ENCODE peak calls at places on chromosomes 2 and 18, in eight cellular contexts. S, W, D, E, M, X, T and A are unnamed samples.

GRCh38 chr18:51660316-51660715 is 462.8 kb upstream of the MEX3C start:
- DNase-seq in S (no peak), W (no peak), D (no peak), E (no peak), M (no peak), X (no peak), T (no peak), A (no peak)

GRCh38 chr2:181309576-181309975 is 147.6 kb upstream of the ITGA4 start:
- DNase-seq in S (no peak), W (no peak), D (no peak), E (no peak), M (no peak), X (no peak), T (no peak), A (no peak)

GRCh38 chr2:65991864-65992554 is 442.9 kb upstream of the MEIS1 start:
- DNase-seq in S (no peak), W (no peak), D (no peak), E (no peak), M (no peak), X (no peak), T (peak), A (no peak)

GRCh38 chr2:133489641-133490411 is 78.4 kb downstream of the NCKAP5 start:
- DNase-seq in S (no peak), W (no peak), D (peak), E (peak), M (no peak), X (no peak), T (peak), A (no peak)

GRCh38 chr2:225894240-225894980 is 494.9 kb downstream of the NYAP2 start:
- DNase-seq in S (peak), W (no peak), D (peak), E (no peak), M (no peak), X (peak), T (no peak), A (peak)

GRCh38 chr2:71524476-71524875 is 71.1 kb downstream of the DYSF start:
- DNase-seq in S (no peak), W (no peak), D (no peak), E (no peak), M (no peak), X (no peak), T (no peak), A (no peak)

GRCh38 chr18:57432765-57433400 is 2.3 kb upstream of the ONECUT2 start:
- DNase-seq in S (no peak), W (no peak), D (no peak), E (no peak), M (no peak), X (no peak), T (no peak), A (no peak)

GRCh38 chr2:132740081-132740480 is 70.1 kb upstream of the LYPD1 start:
- DNase-seq in S (no peak), W (no peak), D (no peak), E (no peak), M (no peak), X (no peak), T (no peak), A (no peak)

GRCh38 chr18:38644875-38645641 is 1079.5 kb upstream of the CELF4 start:
- DNase-seq in S (no peak), W (no peak), D (no peak), E (no peak), M (no peak), X (no peak), T (no peak), A (no peak)

GRCh38 chr2:236536727-236537398 is 32.8 kb upstream of the ACKR3 start:
- DNase-seq in S (no peak), W (peak), D (no peak), E (no peak), M (no peak), X (no peak), T (no peak), A (no peak)

GRCh38 chr2:13522917-13523821 is 806.4 kb downstream of the TRIB2 start:
- DNase-seq in S (no peak), W (no peak), D (no peak), E (no peak), M (no peak), X (peak), T (peak), A (no peak)

GRCh38 chr18:58381676-58382411 is 247.0 kb downstream of the ALPK2 start:
- DNase-seq in S (no peak), W (no peak), D (no peak), E (no peak), M (no peak), X (no peak), T (no peak), A (no peak)

GRCh38 chr2:181077128-181077709 is 96.8 kb downstream of the UBE2E3 start:
- DNase-seq in S (peak), W (no peak), D (peak), E (no peak), M (no peak), X (no peak), T (no peak), A (no peak)

GRCh38 chr2:31414601-31415241 is at the start of gene XDH:
- DNase-seq in S (no peak), W (no peak), D (no peak), E (no peak), M (no peak), X (no peak), T (no peak), A (no peak)

GRCh38 chr2:128232965-128233789 is 85.5 kb downstream of the HS6ST1 start:
- DNase-seq in S (peak), W (peak), D (peak), E (peak), M (peak), X (peak), T (peak), A (peak)

GRCh38 chr2:111632661-111633060 is 251.3 kb downstream of the ANAPC1 start:
- DNase-seq in S (no peak), W (no peak), D (peak), E (no peak), M (no peak), X (no peak), T (no peak), A (peak)

GRCh38 chr2:236236559-236237450 is 27.4 kb downstream of the ASB18 start:
- DNase-seq in S (peak), W (no peak), D (no peak), E (no peak), M (no peak), X (no peak), T (no peak), A (no peak)

GRCh38 chr2:216949685-216950397 is 90.0 kb upstream of the TNP1 start:
- DNase-seq in S (no peak), W (no peak), D (no peak), E (no peak), M (no peak), X (no peak), T (no peak), A (no peak)

GRCh38 chr2:190320696-190321095 is 1.1 kb upstream of the HIBCH start:
- DNase-seq in S (no peak), W (no peak), D (no peak), E (no peak), M (no peak), X (no peak), T (no peak), A (no peak)

GRCh38 chr2:204625135-204625534 is 79.9 kb downstream of the PARD3B start:
- DNase-seq in S (no peak), W (no peak), D (peak), E (no peak), M (no peak), X (no peak), T (no peak), A (no peak)

GRCh38 chr2:205699554-205700289 is 17.4 kb downstream of the NRP2 start:
- DNase-seq in S (no peak), W (no peak), D (no peak), E (no peak), M (no peak), X (no peak), T (no peak), A (no peak)

GRCh38 chr2:100381240-100381639 is 36.2 kb downstream of the CHST10 start:
- DNase-seq in S (peak), W (peak), D (peak), E (peak), M (peak), X (no peak), T (peak), A (peak)

GRCh38 chr18:62829936-62830335 is 114.6 kb downstream of the PHLPP1 start:
- DNase-seq in S (no peak), W (no peak), D (peak), E (no peak), M (no peak), X (no peak), T (no peak), A (peak)

GRCh38 chr2:185896090-185896693 is 157.6 kb downstream of the FSIP2 start:
- DNase-seq in S (no peak), W (no peak), D (no peak), E (no peak), M (no peak), X (no peak), T (no peak), A (no peak)

GRCh38 chr2:16939771-16940170 is 274.1 kb upstream of the CYRIA start:
- DNase-seq in S (no peak), W (no peak), D (no peak), E (no peak), M (no peak), X (no peak), T (no peak), A (no peak)

GRCh38 chr18:50986360-50987087 is 18.7 kb downstream of the ELAC1 start:
- DNase-seq in S (no peak), W (no peak), D (no peak), E (no peak), M (no peak), X (no peak), T (no peak), A (no peak)

GRCh38 chr2:148201075-148202004 is 180.4 kb downstream of the MBD5 start:
- DNase-seq in S (peak), W (no peak), D (peak), E (peak), M (peak), X (no peak), T (no peak), A (no peak)

GRCh38 chr2:53640466-53640865 is 127.1 kb upstream of the CHAC2 start:
- DNase-seq in S (no peak), W (no peak), D (no peak), E (no peak), M (no peak), X (no peak), T (no peak), A (no peak)

GRCh38 chr2:57080035-57080434 is 896.2 kb downstream of the CCDC85A start:
- DNase-seq in S (peak), W (no peak), D (peak), E (no peak), M (no peak), X (no peak), T (no peak), A (no peak)

GRCh38 chr2:95023222-95023597 is 2.3 kb upstream of the MAL start:
- DNase-seq in S (no peak), W (peak), D (no peak), E (no peak), M (no peak), X (no peak), T (no peak), A (no peak)

GRCh38 chr2:71793965-71794364 is 340.6 kb downstream of the DYSF start:
- DNase-seq in S (no peak), W (no peak), D (no peak), E (no peak), M (no peak), X (no peak), T (no peak), A (no peak)

GRCh38 chr18:40423291-40423690 is 1531.7 kb upstream of the PIK3C3 start:
- DNase-seq in S (no peak), W (no peak), D (no peak), E (no peak), M (no peak), X (no peak), T (no peak), A (no peak)

GRCh38 chr2:160068906-160069305 is 6.5 kb upstream of the PLA2R1 start:
- DNase-seq in S (no peak), W (no peak), D (no peak), E (no peak), M (no peak), X (no peak), T (no peak), A (no peak)

GRCh38 chr2:66405473-66405872 is 29.5 kb upstream of the MEIS1 start:
- DNase-seq in S (no peak), W (no peak), D (no peak), E (no peak), M (no peak), X (no peak), T (no peak), A (no peak)

GRCh38 chr2:187951470-187952218 is 340.0 kb upstream of the GULP1 start:
- DNase-seq in S (no peak), W (no peak), D (no peak), E (no peak), M (peak), X (no peak), T (no peak), A (no peak)

GRCh38 chr18:55908790-55909408 is 320.9 kb upstream of the TCF4 start:
- DNase-seq in S (no peak), W (no peak), D (peak), E (no peak), M (no peak), X (no peak), T (no peak), A (no peak)

DNA sequence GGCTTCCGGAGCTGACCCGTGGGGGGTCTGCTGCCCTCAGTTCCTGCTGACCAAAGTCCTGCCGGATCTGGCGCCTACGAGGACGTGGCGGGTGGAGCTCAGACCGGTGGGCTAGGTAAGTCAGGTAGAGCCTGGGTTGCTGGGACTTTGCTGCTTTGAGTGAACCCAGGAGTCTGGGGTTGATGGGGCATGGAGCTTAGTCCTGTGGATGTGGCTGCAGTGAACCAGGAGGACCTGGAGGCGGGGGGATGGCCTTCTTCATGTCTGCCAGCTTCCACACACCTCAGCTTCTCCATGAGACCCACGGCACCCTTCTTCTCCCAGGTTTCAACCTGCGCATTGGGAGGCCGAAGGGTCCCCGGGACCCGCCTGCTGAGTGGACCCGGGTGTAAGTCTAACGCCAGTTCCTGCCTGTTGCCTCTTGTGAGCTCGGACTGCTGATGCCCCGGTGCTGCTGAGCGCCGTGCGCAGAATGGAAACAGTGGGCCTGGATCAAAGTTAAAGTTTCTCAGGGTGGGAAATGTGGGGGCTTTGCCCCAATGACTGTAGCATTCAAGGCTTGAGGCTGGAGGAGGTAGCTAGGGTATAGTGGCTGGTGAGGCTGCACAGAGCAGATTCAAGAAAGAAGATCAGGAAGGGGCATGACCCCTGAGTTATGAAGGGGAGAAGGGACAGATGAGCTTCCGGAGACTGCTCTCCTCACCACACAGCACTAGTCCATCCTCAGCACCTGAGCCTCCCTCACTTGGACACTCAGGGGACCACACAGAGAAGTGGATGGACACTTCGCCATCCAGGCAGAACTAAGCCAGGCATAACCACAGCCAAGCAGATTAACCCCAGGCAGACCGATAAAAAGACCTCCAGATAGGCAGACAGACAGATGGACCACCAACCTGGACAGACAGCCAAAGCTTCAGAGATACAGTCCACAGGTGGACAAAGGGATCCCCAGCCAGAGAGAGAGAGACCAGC is 17.3 kb downstream of the PTPN18 start:
- DNase-seq in S (no peak), W (no peak), D (no peak), E (no peak), M (no peak), X (no peak), T (no peak), A (no peak)
- TF ChIP-seq CTCF in S (no peak), W (no peak), D (no peak), E (peak), M (peak), X (no peak), T (no peak), A (no peak)

GRCh38 chr2:24820598-24821432 is 27.6 kb downstream of the CENPO start:
- DNase-seq in S (no peak), W (no peak), D (no peak), E (peak), M (no peak), X (no peak), T (no peak), A (no peak)

GRCh38 chr2:24818721-24819167 is 25.5 kb downstream of the CENPO start:
- DNase-seq in S (no peak), W (no peak), D (peak), E (no peak), M (no peak), X (no peak), T (no peak), A (no peak)

GRCh38 chr2:24821433-24821891 is 28.2 kb downstream of the CENPO start:
- DNase-seq in S (no peak), W (no peak), D (no peak), E (no peak), M (no peak), X (no peak), T (no peak), A (no peak)

GRCh38 chr2:24820175-24820513 is 26.9 kb downstream of the CENPO start:
- DNase-seq in S (no peak), W (no peak), D (no peak), E (no peak), M (no peak), X (no peak), T (no peak), A (no peak)

GRCh38 chr2:24819442-24820174 is 26.4 kb downstream of the CENPO start:
- DNase-seq in S (no peak), W (no peak), D (no peak), E (peak), M (no peak), X (no peak), T (no peak), A (no peak)
- H3K4me3 ChIP-seq in S (no peak), W (no peak), D (no peak), E (no peak), M (no peak), X (no peak), T (no peak), A (no peak)

GRCh38 chr18:26546875-26547301 is 1.5 kb downstream of the KCTD1 start:
- DNase-seq in S (no peak), W (no peak), D (no peak), E (no peak), M (no peak), X (no peak), T (no peak), A (no peak)

GRCh38 chr18:26544459-26544858 is 3.9 kb downstream of the KCTD1 start:
- DNase-seq in S (no peak), W (no peak), D (no peak), E (no peak), M (no peak), X (no peak), T (no peak), A (no peak)

GRCh38 chr18:26546170-26546874 is 2.0 kb downstream of the KCTD1 start:
- DNase-seq in S (no peak), W (no peak), D (peak), E (no peak), M (no peak), X (no peak), T (no peak), A (no peak)

GRCh38 chr18:26545335-26545734 is 3.0 kb downstream of the KCTD1 start:
- DNase-seq in S (no peak), W (no peak), D (no peak), E (no peak), M (no peak), X (no peak), T (no peak), A (no peak)

GRCh38 chr18:26545737-26546136 is 2.6 kb downstream of the KCTD1 start:
- DNase-seq in S (no peak), W (no peak), D (no peak), E (no peak), M (no peak), X (no peak), T (no peak), A (no peak)
- TF ChIP-seq CTCF in S (no peak), W (no peak), D (no peak), E (no peak), M (no peak), X (no peak), T (no peak), A (no peak)

GRCh38 chr2:162838141-162838500 is 446 bp downstream of the KCNH7 start:
- DNase-seq in S (no peak), W (no peak), D (no peak), E (no peak), M (no peak), X (no peak), T (no peak), A (no peak)
- H3K4me3 ChIP-seq in S (peak), W (no peak), D (no peak), E (peak), M (no peak), X (no peak), T (no peak), A (no peak)

GRCh38 chr2:151632993-151633592 is 101.2 kb downstream of the NEB start:
- DNase-seq in S (no peak), W (no peak), D (peak), E (no peak), M (no peak), X (no peak), T (no peak), A (no peak)
- TF ChIP-seq CTCF in S (peak), W (peak), D (peak), E (peak), M (peak), X (no peak), T (no peak), A (peak)

DNA sequence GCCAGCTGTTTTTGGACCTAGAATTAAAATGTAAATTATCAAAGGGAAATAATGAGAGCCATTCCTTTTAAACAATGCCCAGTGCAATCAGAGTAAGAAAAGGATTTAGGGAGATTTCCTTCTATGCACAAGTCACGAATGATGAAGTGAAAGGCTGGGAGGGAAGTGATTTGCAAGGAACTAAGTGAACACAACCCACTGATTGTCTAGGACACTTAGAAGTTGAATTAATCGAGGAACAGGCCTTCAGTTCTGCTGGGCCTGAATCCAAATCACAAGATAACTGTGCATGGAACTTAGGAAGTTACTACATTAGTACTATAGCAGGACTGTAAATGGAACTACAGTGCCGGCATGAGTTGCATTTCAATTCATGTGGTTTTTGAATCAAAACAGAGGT is 17.7 kb downstream of the MAP2 start:
- DNase-seq in S (no peak), W (no peak), D (peak), E (no peak), M (no peak), X (no peak), T (no peak), A (no peak)
- H3K4me3 ChIP-seq in S (no peak), W (no peak), D (no peak), E (no peak), M (no peak), X (no peak), T (no peak), A (no peak)